ENCODE peak calls at places on chromosome 13, in ten cellular contexts. One of them, this sample, is unnamed.

GRCh38 chr13:88000239-88000638 is 329.1 kb downstream of the SLITRK5 start:
- DNase-seq in HT1080: peak
- DNase-seq in choroid plexus epithelial cell: no peak
- DNase-seq in CD4-positive, alpha-beta T cell: no peak
- DNase-seq in activated CD8-positive, alpha-beta T cell treated with anti-CD3 and anti-CD28 coated beads for 36 hours: no peak
- DNase-seq in NCI-H1092: no peak
- DNase-seq in neural crest cell: no peak
- DNase-seq in activated T-helper 2 cell treated with anti-CD3 and anti-CD28 coated beads, Interferon-gamma antibody, Interleukin-2, Interleukin-4, amounts not matched to agents 10 μg/mL and 5 μg/mL and 100 μg/mL, durations not matched to agents 14 hours and 24 hours and 36 hours: no peak
- DNase-seq in immature natural killer cell: no peak
- DNase-seq in stimulated activated CD4-positive, alpha-beta T cell treated with anti-CD3 and anti-CD28 coated beads, Interleukin-4, amount 100 ng/mL, for 48 hours: no peak
- DNase-seq in this sample: no peak

GRCh38 chr13:25733061-25733491 is 318.7 kb downstream of the SHISA2 start:
- DNase-seq in CD4-positive, alpha-beta T cell: no peak
- DNase-seq in HT1080: peak
- DNase-seq in stimulated activated CD4-positive, alpha-beta T cell treated with anti-CD3 and anti-CD28 coated beads, Interleukin-4, amount 100 ng/mL, for 48 hours: no peak
- DNase-seq in choroid plexus epithelial cell: peak
- DNase-seq in activated CD8-positive, alpha-beta T cell treated with anti-CD3 and anti-CD28 coated beads for 36 hours: no peak
- DNase-seq in immature natural killer cell: no peak
- DNase-seq in activated T-helper 2 cell treated with anti-CD3 and anti-CD28 coated beads, Interferon-gamma antibody, Interleukin-2, Interleukin-4, amounts not matched to agents 10 μg/mL and 5 μg/mL and 100 μg/mL, durations not matched to agents 14 hours and 24 hours and 36 hours: no peak
- DNase-seq in NCI-H1092: no peak
- DNase-seq in neural crest cell: no peak
- DNase-seq in this sample: no peak

GRCh38 chr13:26230703-26231102 is 8.6 kb upstream of the RNF6 start:
- DNase-seq in choroid plexus epithelial cell: no peak
- DNase-seq in CD4-positive, alpha-beta T cell: no peak
- DNase-seq in stimulated activated CD4-positive, alpha-beta T cell treated with anti-CD3 and anti-CD28 coated beads, Interleukin-4, amount 100 ng/mL, for 48 hours: no peak
- DNase-seq in activated CD8-positive, alpha-beta T cell treated with anti-CD3 and anti-CD28 coated beads for 36 hours: no peak
- DNase-seq in immature natural killer cell: no peak
- DNase-seq in neural crest cell: no peak
- DNase-seq in NCI-H1092: no peak
- DNase-seq in activated T-helper 2 cell treated with anti-CD3 and anti-CD28 coated beads, Interferon-gamma antibody, Interleukin-2, Interleukin-4, amounts not matched to agents 10 μg/mL and 5 μg/mL and 100 μg/mL, durations not matched to agents 14 hours and 24 hours and 36 hours: no peak
- DNase-seq in HT1080: no peak
- DNase-seq in this sample: no peak

GRCh38 chr13:82947121-82948077 is 934.9 kb downstream of the SLITRK1 start:
- DNase-seq in NCI-H1092: no peak
- DNase-seq in choroid plexus epithelial cell: peak
- DNase-seq in neural crest cell: no peak
- DNase-seq in stimulated activated CD4-positive, alpha-beta T cell treated with anti-CD3 and anti-CD28 coated beads, Interleukin-4, amount 100 ng/mL, for 48 hours: no peak
- DNase-seq in activated T-helper 2 cell treated with anti-CD3 and anti-CD28 coated beads, Interferon-gamma antibody, Interleukin-2, Interleukin-4, amounts not matched to agents 10 μg/mL and 5 μg/mL and 100 μg/mL, durations not matched to agents 14 hours and 24 hours and 36 hours: no peak
- DNase-seq in CD4-positive, alpha-beta T cell: no peak
- DNase-seq in HT1080: no peak
- DNase-seq in immature natural killer cell: no peak
- DNase-seq in activated CD8-positive, alpha-beta T cell treated with anti-CD3 and anti-CD28 coated beads for 36 hours: no peak
- DNase-seq in this sample: no peak

GRCh38 chr13:93146584-93147292 is 79.9 kb upstream of the GPC6 start:
- DNase-seq in immature natural killer cell: no peak
- DNase-seq in activated CD8-positive, alpha-beta T cell treated with anti-CD3 and anti-CD28 coated beads for 36 hours: no peak
- DNase-seq in HT1080: peak
- DNase-seq in choroid plexus epithelial cell: peak
- DNase-seq in CD4-positive, alpha-beta T cell: no peak
- DNase-seq in neural crest cell: no peak
- DNase-seq in activated T-helper 2 cell treated with anti-CD3 and anti-CD28 coated beads, Interferon-gamma antibody, Interleukin-2, Interleukin-4, amounts not matched to agents 10 μg/mL and 5 μg/mL and 100 μg/mL, durations not matched to agents 14 hours and 24 hours and 36 hours: no peak
- DNase-seq in NCI-H1092: no peak
- DNase-seq in stimulated activated CD4-positive, alpha-beta T cell treated with anti-CD3 and anti-CD28 coated beads, Interleukin-4, amount 100 ng/mL, for 48 hours: no peak
- DNase-seq in this sample: no peak

GRCh38 chr13:49681837-49682236 is 9.4 kb downstream of the EBPL start:
- DNase-seq in activated CD8-positive, alpha-beta T cell treated with anti-CD3 and anti-CD28 coated beads for 36 hours: no peak
- DNase-seq in HT1080: no peak
- DNase-seq in CD4-positive, alpha-beta T cell: no peak
- DNase-seq in NCI-H1092: no peak
- DNase-seq in immature natural killer cell: no peak
- DNase-seq in neural crest cell: no peak
- DNase-seq in stimulated activated CD4-positive, alpha-beta T cell treated with anti-CD3 and anti-CD28 coated beads, Interleukin-4, amount 100 ng/mL, for 48 hours: no peak
- DNase-seq in activated T-helper 2 cell treated with anti-CD3 and anti-CD28 coated beads, Interferon-gamma antibody, Interleukin-2, Interleukin-4, amounts not matched to agents 10 μg/mL and 5 μg/mL and 100 μg/mL, durations not matched to agents 14 hours and 24 hours and 36 hours: no peak
- DNase-seq in choroid plexus epithelial cell: peak
- DNase-seq in this sample: no peak

GRCh38 chr13:41813426-41813825 is 147.5 kb downstream of the VWA8 start:
- DNase-seq in neural crest cell: no peak
- DNase-seq in immature natural killer cell: no peak
- DNase-seq in activated CD8-positive, alpha-beta T cell treated with anti-CD3 and anti-CD28 coated beads for 36 hours: no peak
- DNase-seq in activated T-helper 2 cell treated with anti-CD3 and anti-CD28 coated beads, Interferon-gamma antibody, Interleukin-2, Interleukin-4, amounts not matched to agents 10 μg/mL and 5 μg/mL and 100 μg/mL, durations not matched to agents 14 hours and 24 hours and 36 hours: no peak
- DNase-seq in stimulated activated CD4-positive, alpha-beta T cell treated with anti-CD3 and anti-CD28 coated beads, Interleukin-4, amount 100 ng/mL, for 48 hours: no peak
- DNase-seq in CD4-positive, alpha-beta T cell: no peak
- DNase-seq in choroid plexus epithelial cell: peak
- DNase-seq in HT1080: peak
- DNase-seq in NCI-H1092: no peak
- DNase-seq in this sample: no peak

GRCh38 chr13:114109646-114110045 is 22.8 kb downstream of the RASA3 start:
- DNase-seq in choroid plexus epithelial cell: no peak
- DNase-seq in activated T-helper 2 cell treated with anti-CD3 and anti-CD28 coated beads, Interferon-gamma antibody, Interleukin-2, Interleukin-4, amounts not matched to agents 10 μg/mL and 5 μg/mL and 100 μg/mL, durations not matched to agents 14 hours and 24 hours and 36 hours: no peak
- DNase-seq in immature natural killer cell: peak
- DNase-seq in stimulated activated CD4-positive, alpha-beta T cell treated with anti-CD3 and anti-CD28 coated beads, Interleukin-4, amount 100 ng/mL, for 48 hours: no peak
- DNase-seq in HT1080: no peak
- DNase-seq in activated CD8-positive, alpha-beta T cell treated with anti-CD3 and anti-CD28 coated beads for 36 hours: peak
- DNase-seq in neural crest cell: no peak
- DNase-seq in NCI-H1092: peak
- DNase-seq in CD4-positive, alpha-beta T cell: no peak
- DNase-seq in this sample: no peak

GRCh38 chr13:27573265-27573664 is 47.1 kb downstream of the LNX2 start:
- DNase-seq in activated CD8-positive, alpha-beta T cell treated with anti-CD3 and anti-CD28 coated beads for 36 hours: no peak
- DNase-seq in immature natural killer cell: no peak
- DNase-seq in choroid plexus epithelial cell: peak
- DNase-seq in stimulated activated CD4-positive, alpha-beta T cell treated with anti-CD3 and anti-CD28 coated beads, Interleukin-4, amount 100 ng/mL, for 48 hours: no peak
- DNase-seq in HT1080: peak
- DNase-seq in NCI-H1092: no peak
- DNase-seq in CD4-positive, alpha-beta T cell: no peak
- DNase-seq in neural crest cell: no peak
- DNase-seq in activated T-helper 2 cell treated with anti-CD3 and anti-CD28 coated beads, Interferon-gamma antibody, Interleukin-2, Interleukin-4, amounts not matched to agents 10 μg/mL and 5 μg/mL and 100 μg/mL, durations not matched to agents 14 hours and 24 hours and 36 hours: no peak
- DNase-seq in this sample: no peak

GRCh38 chr13:112637017-112637801 is 49.3 kb upstream of the TUBGCP3 start:
- DNase-seq in stimulated activated CD4-positive, alpha-beta T cell treated with anti-CD3 and anti-CD28 coated beads, Interleukin-4, amount 100 ng/mL, for 48 hours: no peak
- DNase-seq in CD4-positive, alpha-beta T cell: no peak
- DNase-seq in neural crest cell: no peak
- DNase-seq in activated CD8-positive, alpha-beta T cell treated with anti-CD3 and anti-CD28 coated beads for 36 hours: no peak
- DNase-seq in activated T-helper 2 cell treated with anti-CD3 and anti-CD28 coated beads, Interferon-gamma antibody, Interleukin-2, Interleukin-4, amounts not matched to agents 10 μg/mL and 5 μg/mL and 100 μg/mL, durations not matched to agents 14 hours and 24 hours and 36 hours: no peak
- DNase-seq in HT1080: no peak
- DNase-seq in NCI-H1092: no peak
- DNase-seq in immature natural killer cell: no peak
- DNase-seq in choroid plexus epithelial cell: no peak
- DNase-seq in this sample: no peak

GRCh38 chr13:112891477-112892401 is 77.3 kb upstream of the MCF2L start:
- DNase-seq in HT1080: no peak
- DNase-seq in stimulated activated CD4-positive, alpha-beta T cell treated with anti-CD3 and anti-CD28 coated beads, Interleukin-4, amount 100 ng/mL, for 48 hours: no peak
- DNase-seq in immature natural killer cell: no peak
- DNase-seq in activated CD8-positive, alpha-beta T cell treated with anti-CD3 and anti-CD28 coated beads for 36 hours: no peak
- DNase-seq in neural crest cell: no peak
- DNase-seq in CD4-positive, alpha-beta T cell: no peak
- DNase-seq in NCI-H1092: no peak
- DNase-seq in activated T-helper 2 cell treated with anti-CD3 and anti-CD28 coated beads, Interferon-gamma antibody, Interleukin-2, Interleukin-4, amounts not matched to agents 10 μg/mL and 5 μg/mL and 100 μg/mL, durations not matched to agents 14 hours and 24 hours and 36 hours: no peak
- DNase-seq in choroid plexus epithelial cell: no peak
- DNase-seq in this sample: no peak

GRCh38 chr13:45751882-45752281 is 49.8 kb downstream of the CBY2 start:
- DNase-seq in activated T-helper 2 cell treated with anti-CD3 and anti-CD28 coated beads, Interferon-gamma antibody, Interleukin-2, Interleukin-4, amounts not matched to agents 10 μg/mL and 5 μg/mL and 100 μg/mL, durations not matched to agents 14 hours and 24 hours and 36 hours: no peak
- DNase-seq in stimulated activated CD4-positive, alpha-beta T cell treated with anti-CD3 and anti-CD28 coated beads, Interleukin-4, amount 100 ng/mL, for 48 hours: no peak
- DNase-seq in neural crest cell: no peak
- DNase-seq in HT1080: no peak
- DNase-seq in activated CD8-positive, alpha-beta T cell treated with anti-CD3 and anti-CD28 coated beads for 36 hours: no peak
- DNase-seq in choroid plexus epithelial cell: no peak
- DNase-seq in CD4-positive, alpha-beta T cell: no peak
- DNase-seq in NCI-H1092: no peak
- DNase-seq in immature natural killer cell: no peak
- DNase-seq in this sample: no peak

GRCh38 chr13:83190020-83190419 is 692.3 kb downstream of the SLITRK1 start:
- DNase-seq in HT1080: no peak
- DNase-seq in neural crest cell: no peak
- DNase-seq in choroid plexus epithelial cell: peak
- DNase-seq in activated CD8-positive, alpha-beta T cell treated with anti-CD3 and anti-CD28 coated beads for 36 hours: no peak
- DNase-seq in NCI-H1092: no peak
- DNase-seq in immature natural killer cell: no peak
- DNase-seq in CD4-positive, alpha-beta T cell: no peak
- DNase-seq in stimulated activated CD4-positive, alpha-beta T cell treated with anti-CD3 and anti-CD28 coated beads, Interleukin-4, amount 100 ng/mL, for 48 hours: no peak
- DNase-seq in activated T-helper 2 cell treated with anti-CD3 and anti-CD28 coated beads, Interferon-gamma antibody, Interleukin-2, Interleukin-4, amounts not matched to agents 10 μg/mL and 5 μg/mL and 100 μg/mL, durations not matched to agents 14 hours and 24 hours and 36 hours: no peak
- DNase-seq in this sample: no peak

GRCh38 chr13:113115363-113116205 is 7.0 kb upstream of the F10 start:
- DNase-seq in NCI-H1092: no peak
- DNase-seq in neural crest cell: no peak
- DNase-seq in CD4-positive, alpha-beta T cell: no peak
- DNase-seq in stimulated activated CD4-positive, alpha-beta T cell treated with anti-CD3 and anti-CD28 coated beads, Interleukin-4, amount 100 ng/mL, for 48 hours: no peak
- DNase-seq in activated CD8-positive, alpha-beta T cell treated with anti-CD3 and anti-CD28 coated beads for 36 hours: no peak
- DNase-seq in choroid plexus epithelial cell: no peak
- DNase-seq in immature natural killer cell: no peak
- DNase-seq in HT1080: no peak
- DNase-seq in activated T-helper 2 cell treated with anti-CD3 and anti-CD28 coated beads, Interferon-gamma antibody, Interleukin-2, Interleukin-4, amounts not matched to agents 10 μg/mL and 5 μg/mL and 100 μg/mL, durations not matched to agents 14 hours and 24 hours and 36 hours: no peak
- DNase-seq in this sample: no peak

GRCh38 chr13:46210362-46211083 is 1.2 kb upstream of the LRRC63 start:
- DNase-seq in NCI-H1092: no peak
- DNase-seq in activated CD8-positive, alpha-beta T cell treated with anti-CD3 and anti-CD28 coated beads for 36 hours: no peak
- DNase-seq in neural crest cell: no peak
- DNase-seq in CD4-positive, alpha-beta T cell: no peak
- DNase-seq in activated T-helper 2 cell treated with anti-CD3 and anti-CD28 coated beads, Interferon-gamma antibody, Interleukin-2, Interleukin-4, amounts not matched to agents 10 μg/mL and 5 μg/mL and 100 μg/mL, durations not matched to agents 14 hours and 24 hours and 36 hours: no peak
- DNase-seq in stimulated activated CD4-positive, alpha-beta T cell treated with anti-CD3 and anti-CD28 coated beads, Interleukin-4, amount 100 ng/mL, for 48 hours: no peak
- DNase-seq in immature natural killer cell: no peak
- DNase-seq in choroid plexus epithelial cell: no peak
- DNase-seq in HT1080: no peak
- DNase-seq in this sample: no peak

GRCh38 chr13:27432180-27432579 is 7.8 kb downstream of the GTF3A start:
- DNase-seq in neural crest cell: no peak
- DNase-seq in stimulated activated CD4-positive, alpha-beta T cell treated with anti-CD3 and anti-CD28 coated beads, Interleukin-4, amount 100 ng/mL, for 48 hours: no peak
- DNase-seq in HT1080: no peak
- DNase-seq in immature natural killer cell: no peak
- DNase-seq in NCI-H1092: no peak
- DNase-seq in activated CD8-positive, alpha-beta T cell treated with anti-CD3 and anti-CD28 coated beads for 36 hours: no peak
- DNase-seq in choroid plexus epithelial cell: no peak
- DNase-seq in CD4-positive, alpha-beta T cell: no peak
- DNase-seq in activated T-helper 2 cell treated with anti-CD3 and anti-CD28 coated beads, Interferon-gamma antibody, Interleukin-2, Interleukin-4, amounts not matched to agents 10 μg/mL and 5 μg/mL and 100 μg/mL, durations not matched to agents 14 hours and 24 hours and 36 hours: no peak
- DNase-seq in this sample: no peak

GRCh38 chr13:18971576-18972219 is 209.9 kb downstream of the TUBA3C start:
- DNase-seq in CD4-positive, alpha-beta T cell: no peak
- DNase-seq in neural crest cell: no peak
- DNase-seq in choroid plexus epithelial cell: no peak
- DNase-seq in activated T-helper 2 cell treated with anti-CD3 and anti-CD28 coated beads, Interferon-gamma antibody, Interleukin-2, Interleukin-4, amounts not matched to agents 10 μg/mL and 5 μg/mL and 100 μg/mL, durations not matched to agents 14 hours and 24 hours and 36 hours: no peak
- DNase-seq in immature natural killer cell: no peak
- DNase-seq in HT1080: no peak
- DNase-seq in NCI-H1092: no peak
- DNase-seq in activated CD8-positive, alpha-beta T cell treated with anti-CD3 and anti-CD28 coated beads for 36 hours: no peak
- DNase-seq in stimulated activated CD4-positive, alpha-beta T cell treated with anti-CD3 and anti-CD28 coated beads, Interleukin-4, amount 100 ng/mL, for 48 hours: no peak
- DNase-seq in this sample: no peak

GRCh38 chr13:73040968-73041580 is 17.7 kb upstream of the KLF5 start:
- DNase-seq in immature natural killer cell: no peak
- DNase-seq in HT1080: no peak
- DNase-seq in neural crest cell: no peak
- DNase-seq in choroid plexus epithelial cell: no peak
- DNase-seq in activated CD8-positive, alpha-beta T cell treated with anti-CD3 and anti-CD28 coated beads for 36 hours: no peak
- DNase-seq in stimulated activated CD4-positive, alpha-beta T cell treated with anti-CD3 and anti-CD28 coated beads, Interleukin-4, amount 100 ng/mL, for 48 hours: no peak
- DNase-seq in activated T-helper 2 cell treated with anti-CD3 and anti-CD28 coated beads, Interferon-gamma antibody, Interleukin-2, Interleukin-4, amounts not matched to agents 10 μg/mL and 5 μg/mL and 100 μg/mL, durations not matched to agents 14 hours and 24 hours and 36 hours: no peak
- DNase-seq in NCI-H1092: no peak
- DNase-seq in CD4-positive, alpha-beta T cell: no peak
- DNase-seq in this sample: no peak

GRCh38 chr13:41696163-41697003 is 239.0 kb downstream of the RGCC start:
- DNase-seq in choroid plexus epithelial cell: peak
- DNase-seq in HT1080: peak
- DNase-seq in activated T-helper 2 cell treated with anti-CD3 and anti-CD28 coated beads, Interferon-gamma antibody, Interleukin-2, Interleukin-4, amounts not matched to agents 10 μg/mL and 5 μg/mL and 100 μg/mL, durations not matched to agents 14 hours and 24 hours and 36 hours: no peak
- DNase-seq in CD4-positive, alpha-beta T cell: no peak
- DNase-seq in NCI-H1092: no peak
- DNase-seq in neural crest cell: no peak
- DNase-seq in immature natural killer cell: no peak
- DNase-seq in activated CD8-positive, alpha-beta T cell treated with anti-CD3 and anti-CD28 coated beads for 36 hours: no peak
- DNase-seq in stimulated activated CD4-positive, alpha-beta T cell treated with anti-CD3 and anti-CD28 coated beads, Interleukin-4, amount 100 ng/mL, for 48 hours: no peak
- DNase-seq in this sample: no peak

GRCh38 chr13:70249332-70250064 is 141.2 kb upstream of the KLHL1 start:
- DNase-seq in HT1080: peak
- DNase-seq in activated T-helper 2 cell treated with anti-CD3 and anti-CD28 coated beads, Interferon-gamma antibody, Interleukin-2, Interleukin-4, amounts not matched to agents 10 μg/mL and 5 μg/mL and 100 μg/mL, durations not matched to agents 14 hours and 24 hours and 36 hours: no peak
- DNase-seq in activated CD8-positive, alpha-beta T cell treated with anti-CD3 and anti-CD28 coated beads for 36 hours: no peak
- DNase-seq in neural crest cell: no peak
- DNase-seq in NCI-H1092: no peak
- DNase-seq in CD4-positive, alpha-beta T cell: no peak
- DNase-seq in immature natural killer cell: no peak
- DNase-seq in choroid plexus epithelial cell: peak
- DNase-seq in stimulated activated CD4-positive, alpha-beta T cell treated with anti-CD3 and anti-CD28 coated beads, Interleukin-4, amount 100 ng/mL, for 48 hours: no peak
- DNase-seq in this sample: no peak

GRCh38 chr13:43269037-43269476 is 245.7 kb downstream of the DNAJC15 start:
- DNase-seq in NCI-H1092: no peak
- DNase-seq in CD4-positive, alpha-beta T cell: no peak
- DNase-seq in immature natural killer cell: no peak
- DNase-seq in activated CD8-positive, alpha-beta T cell treated with anti-CD3 and anti-CD28 coated beads for 36 hours: no peak
- DNase-seq in neural crest cell: no peak
- DNase-seq in HT1080: peak
- DNase-seq in activated T-helper 2 cell treated with anti-CD3 and anti-CD28 coated beads, Interferon-gamma antibody, Interleukin-2, Interleukin-4, amounts not matched to agents 10 μg/mL and 5 μg/mL and 100 μg/mL, durations not matched to agents 14 hours and 24 hours and 36 hours: no peak
- DNase-seq in stimulated activated CD4-positive, alpha-beta T cell treated with anti-CD3 and anti-CD28 coated beads, Interleukin-4, amount 100 ng/mL, for 48 hours: no peak
- DNase-seq in choroid plexus epithelial cell: peak
- DNase-seq in this sample: no peak

GRCh38 chr13:45545686-45546409 is 69.7 kb downstream of the ERICH6B start:
- DNase-seq in HT1080: no peak
- DNase-seq in immature natural killer cell: no peak
- DNase-seq in activated CD8-positive, alpha-beta T cell treated with anti-CD3 and anti-CD28 coated beads for 36 hours: no peak
- DNase-seq in neural crest cell: no peak
- DNase-seq in activated T-helper 2 cell treated with anti-CD3 and anti-CD28 coated beads, Interferon-gamma antibody, Interleukin-2, Interleukin-4, amounts not matched to agents 10 μg/mL and 5 μg/mL and 100 μg/mL, durations not matched to agents 14 hours and 24 hours and 36 hours: no peak
- DNase-seq in stimulated activated CD4-positive, alpha-beta T cell treated with anti-CD3 and anti-CD28 coated beads, Interleukin-4, amount 100 ng/mL, for 48 hours: no peak
- DNase-seq in NCI-H1092: no peak
- DNase-seq in CD4-positive, alpha-beta T cell: no peak
- DNase-seq in choroid plexus epithelial cell: no peak
- DNase-seq in this sample: no peak

GRCh38 chr13:24008679-24009078 is 111.4 kb upstream of the C1QTNF9B start:
- DNase-seq in NCI-H1092: no peak
- DNase-seq in neural crest cell: no peak
- DNase-seq in activated T-helper 2 cell treated with anti-CD3 and anti-CD28 coated beads, Interferon-gamma antibody, Interleukin-2, Interleukin-4, amounts not matched to agents 10 μg/mL and 5 μg/mL and 100 μg/mL, durations not matched to agents 14 hours and 24 hours and 36 hours: no peak
- DNase-seq in choroid plexus epithelial cell: peak
- DNase-seq in stimulated activated CD4-positive, alpha-beta T cell treated with anti-CD3 and anti-CD28 coated beads, Interleukin-4, amount 100 ng/mL, for 48 hours: no peak
- DNase-seq in immature natural killer cell: no peak
- DNase-seq in activated CD8-positive, alpha-beta T cell treated with anti-CD3 and anti-CD28 coated beads for 36 hours: no peak
- DNase-seq in HT1080: peak
- DNase-seq in CD4-positive, alpha-beta T cell: no peak
- DNase-seq in this sample: no peak

GRCh38 chr13:71522976-71523517 is 344.0 kb downstream of the DACH1 start:
- DNase-seq in CD4-positive, alpha-beta T cell: no peak
- DNase-seq in stimulated activated CD4-positive, alpha-beta T cell treated with anti-CD3 and anti-CD28 coated beads, Interleukin-4, amount 100 ng/mL, for 48 hours: no peak
- DNase-seq in neural crest cell: no peak
- DNase-seq in activated CD8-positive, alpha-beta T cell treated with anti-CD3 and anti-CD28 coated beads for 36 hours: no peak
- DNase-seq in HT1080: no peak
- DNase-seq in choroid plexus epithelial cell: no peak
- DNase-seq in activated T-helper 2 cell treated with anti-CD3 and anti-CD28 coated beads, Interferon-gamma antibody, Interleukin-2, Interleukin-4, amounts not matched to agents 10 μg/mL and 5 μg/mL and 100 μg/mL, durations not matched to agents 14 hours and 24 hours and 36 hours: no peak
- DNase-seq in immature natural killer cell: no peak
- DNase-seq in NCI-H1092: peak
- DNase-seq in this sample: no peak

GRCh38 chr13:40127925-40128324 is 472.5 kb downstream of the COG6 start:
- DNase-seq in immature natural killer cell: no peak
- DNase-seq in activated T-helper 2 cell treated with anti-CD3 and anti-CD28 coated beads, Interferon-gamma antibody, Interleukin-2, Interleukin-4, amounts not matched to agents 10 μg/mL and 5 μg/mL and 100 μg/mL, durations not matched to agents 14 hours and 24 hours and 36 hours: no peak
- DNase-seq in activated CD8-positive, alpha-beta T cell treated with anti-CD3 and anti-CD28 coated beads for 36 hours: no peak
- DNase-seq in choroid plexus epithelial cell: no peak
- DNase-seq in CD4-positive, alpha-beta T cell: no peak
- DNase-seq in neural crest cell: no peak
- DNase-seq in NCI-H1092: no peak
- DNase-seq in HT1080: no peak
- DNase-seq in stimulated activated CD4-positive, alpha-beta T cell treated with anti-CD3 and anti-CD28 coated beads, Interleukin-4, amount 100 ng/mL, for 48 hours: no peak
- DNase-seq in this sample: no peak

GRCh38 chr13:76991432-76991795 is 467 bp upstream of the CLN5 start:
- DNase-seq in CD4-positive, alpha-beta T cell: no peak
- DNase-seq in activated T-helper 2 cell treated with anti-CD3 and anti-CD28 coated beads, Interferon-gamma antibody, Interleukin-2, Interleukin-4, amounts not matched to agents 10 μg/mL and 5 μg/mL and 100 μg/mL, durations not matched to agents 14 hours and 24 hours and 36 hours: peak
- DNase-seq in HT1080: peak
- DNase-seq in NCI-H1092: no peak
- DNase-seq in stimulated activated CD4-positive, alpha-beta T cell treated with anti-CD3 and anti-CD28 coated beads, Interleukin-4, amount 100 ng/mL, for 48 hours: peak
- DNase-seq in activated CD8-positive, alpha-beta T cell treated with anti-CD3 and anti-CD28 coated beads for 36 hours: peak
- DNase-seq in neural crest cell: no peak
- DNase-seq in immature natural killer cell: peak
- DNase-seq in choroid plexus epithelial cell: no peak
- DNase-seq in this sample: no peak

GRCh38 chr13:79937311-79938243 is 403.3 kb downstream of the SPRY2 start:
- DNase-seq in activated CD8-positive, alpha-beta T cell treated with anti-CD3 and anti-CD28 coated beads for 36 hours: no peak
- DNase-seq in immature natural killer cell: no peak
- DNase-seq in stimulated activated CD4-positive, alpha-beta T cell treated with anti-CD3 and anti-CD28 coated beads, Interleukin-4, amount 100 ng/mL, for 48 hours: no peak
- DNase-seq in activated T-helper 2 cell treated with anti-CD3 and anti-CD28 coated beads, Interferon-gamma antibody, Interleukin-2, Interleukin-4, amounts not matched to agents 10 μg/mL and 5 μg/mL and 100 μg/mL, durations not matched to agents 14 hours and 24 hours and 36 hours: no peak
- DNase-seq in NCI-H1092: no peak
- DNase-seq in choroid plexus epithelial cell: no peak
- DNase-seq in CD4-positive, alpha-beta T cell: no peak
- DNase-seq in HT1080: peak
- DNase-seq in neural crest cell: no peak
- DNase-seq in this sample: peak

This sample was measured in midbrain.